ENCODE peak calls at places on chromosomes 11 and 22, in four cellular contexts. One of them, this sample, is unnamed.

GRCh38 chr11:132228756-132229325 is 858.4 kb downstream of the NTM start:
- DNase-seq in HepG2: no peak
- DNase-seq in GM12878: no peak
- DNase-seq in K562: no peak
- DNase-seq in this sample: no peak

GRCh38 chr11:16792426-16792825 is 54.0 kb downstream of the C11orf58 start:
- DNase-seq in HepG2: no peak
- DNase-seq in GM12878: no peak
- DNase-seq in K562: no peak
- DNase-seq in this sample: no peak

GRCh38 chr22:27212617-27213177 is 555.3 kb downstream of the MIAT start:
- DNase-seq in GM12878: no peak
- DNase-seq in K562: no peak
- DNase-seq in HepG2: no peak
- DNase-seq in this sample: peak

GRCh38 chr11:110123003-110123402 is 29.8 kb downstream of the ZC3H12C start:
- DNase-seq in HepG2: no peak
- DNase-seq in K562: no peak
- DNase-seq in GM12878: no peak
- DNase-seq in this sample: no peak

GRCh38 chr11:34261095-34261494 is 96.7 kb downstream of the ABTB2 start:
- DNase-seq in HepG2: peak
- DNase-seq in K562: no peak
- DNase-seq in GM12878: no peak
- DNase-seq in this sample: no peak

GRCh38 chr11:17263803-17264202 is 12.7 kb upstream of the NUCB2 start:
- DNase-seq in GM12878: no peak
- DNase-seq in K562: no peak
- DNase-seq in HepG2: no peak
- DNase-seq in this sample: no peak

GRCh38 chr11:76030973-76031590 is 175.2 kb downstream of the WNT11 start:
- DNase-seq in HepG2: no peak
- DNase-seq in K562: no peak
- DNase-seq in GM12878: no peak
- DNase-seq in this sample: no peak

GRCh38 chr11:20276661-20277000 is 86.9 kb upstream of the HTATIP2 start:
- DNase-seq in GM12878: no peak
- DNase-seq in K562: no peak
- DNase-seq in HepG2: no peak
- DNase-seq in this sample: no peak

GRCh38 chr11:36818410-36818809 is 220.4 kb upstream of the RAG2 start:
- DNase-seq in HepG2: no peak
- DNase-seq in K562: no peak
- DNase-seq in GM12878: no peak
- DNase-seq in this sample: no peak

GRCh38 chr22:39745789-39746188 is 147.8 kb downstream of the ENTHD1 start:
- DNase-seq in K562: no peak
- DNase-seq in GM12878: peak
- DNase-seq in HepG2: no peak
- DNase-seq in this sample: no peak

GRCh38 chr11:5367461-5368074 is 16.0 kb upstream of the OR51M1 start:
- DNase-seq in GM12878: no peak
- DNase-seq in HepG2: no peak
- DNase-seq in K562: no peak
- DNase-seq in this sample: no peak

GRCh38 chr22:27105142-27106025 is 448.0 kb downstream of the MIAT start:
- DNase-seq in K562: no peak
- DNase-seq in HepG2: no peak
- DNase-seq in GM12878: no peak
- DNase-seq in this sample: no peak

GRCh38 chr22:37607010-37607911 is 1.4 kb upstream of the GGA1 start:
- DNase-seq in GM12878: peak
- DNase-seq in K562: peak
- DNase-seq in HepG2: peak
- DNase-seq in this sample: peak

GRCh38 chr22:20604776-20605221 is 97.4 kb downstream of the MED15 start:
- DNase-seq in HepG2: peak
- DNase-seq in K562: peak
- DNase-seq in GM12878: no peak
- DNase-seq in this sample: no peak

GRCh38 chr11:57491371-57492061 is 24.0 kb downstream of the SLC43A1 start:
- DNase-seq in GM12878: no peak
- DNase-seq in K562: peak
- DNase-seq in HepG2: peak
- DNase-seq in this sample: peak

GRCh38 chr11:40274017-40274416 is 1185.4 kb downstream of the LRRC4C start:
- DNase-seq in K562: no peak
- DNase-seq in HepG2: no peak
- DNase-seq in GM12878: no peak
- DNase-seq in this sample: no peak

GRCh38 chr11:41612415-41612814 is 153.0 kb upstream of the LRRC4C start:
- DNase-seq in K562: no peak
- DNase-seq in HepG2: no peak
- DNase-seq in GM12878: no peak
- DNase-seq in this sample: no peak

GRCh38 chr11:64372802-64373597 is 14.0 kb downstream of the RPS6KA4 start:
- DNase-seq in GM12878: no peak
- DNase-seq in HepG2: peak
- DNase-seq in K562: peak
- DNase-seq in this sample: peak

GRCh38 chr11:91160661-91161060 is 937.8 kb upstream of the CHORDC1 start:
- DNase-seq in HepG2: no peak
- DNase-seq in K562: no peak
- DNase-seq in GM12878: no peak
- DNase-seq in this sample: no peak

GRCh38 chr11:64360403-64360980 is 1.5 kb downstream of the RPS6KA4 start:
- DNase-seq in HepG2: no peak
- DNase-seq in GM12878: no peak
- DNase-seq in K562: no peak
- DNase-seq in this sample: no peak

GRCh38 chr11:6667733-6668374 is 12.2 kb upstream of the DCHS1 start:
- DNase-seq in HepG2: peak
- DNase-seq in K562: peak
- DNase-seq in GM12878: peak
- DNase-seq in this sample: no peak

GRCh38 chr11:118605116-118605867 is 2.1 kb upstream of the PHLDB1 start:
- DNase-seq in K562: peak
- DNase-seq in GM12878: no peak
- DNase-seq in HepG2: peak
- DNase-seq in this sample: no peak

GRCh38 chr11:47861762-47862161 is 13.6 kb upstream of the NUP160 start:
- DNase-seq in HepG2: no peak
- DNase-seq in GM12878: no peak
- DNase-seq in K562: no peak
- DNase-seq in this sample: peak

GRCh38 chr11:10694481-10695239 is 1.1 kb upstream of the IRAG1 start:
- DNase-seq in GM12878: no peak
- DNase-seq in HepG2: no peak
- DNase-seq in K562: no peak
- DNase-seq in this sample: no peak

GRCh38 chr22:45199723-45200122 is 36.0 kb downstream of the NUP50 start:
- DNase-seq in GM12878: no peak
- DNase-seq in K562: no peak
- DNase-seq in HepG2: no peak
- DNase-seq in this sample: no peak

GRCh38 chr11:11427185-11427944 is 74.3 kb upstream of the CSNK2A3 start:
- DNase-seq in HepG2: no peak
- DNase-seq in K562: peak
- DNase-seq in GM12878: no peak
- DNase-seq in this sample: no peak

GRCh38 chr22:50208939-50209892 is 8.4 kb downstream of the SELENOO start:
- DNase-seq in K562: no peak
- DNase-seq in GM12878: no peak
- DNase-seq in HepG2: no peak
- DNase-seq in this sample: no peak

GRCh38 chr22:30385913-30386312 is 1.3 kb downstream of the RNF215 start:
- DNase-seq in HepG2: no peak
- DNase-seq in K562: no peak
- DNase-seq in GM12878: no peak
- DNase-seq in this sample: no peak

GRCh38 chr22:38799265-38800002 is 5.5 kb upstream of the DNAL4 start:
- DNase-seq in HepG2: no peak
- DNase-seq in GM12878: no peak
- DNase-seq in K562: no peak
- DNase-seq in this sample: no peak

GRCh38 chr11:68455485-68455884 is 5.1 kb upstream of the PPP6R3 start:
- DNase-seq in GM12878: no peak
- DNase-seq in HepG2: no peak
- DNase-seq in K562: no peak
- DNase-seq in this sample: no peak

GRCh38 chr11:80727315-80727714 is 1286.5 kb upstream of the TENM4 start:
- DNase-seq in GM12878: peak
- DNase-seq in K562: no peak
- DNase-seq in HepG2: peak
- DNase-seq in this sample: no peak

GRCh38 chr22:21970037-21970799 is 12.4 kb downstream of the TOP3B start:
- DNase-seq in GM12878: no peak
- DNase-seq in K562: no peak
- DNase-seq in HepG2: no peak
- DNase-seq in this sample: no peak

GRCh38 chr11:84465040-84465439 is 1162.1 kb downstream of the DLG2 start:
- DNase-seq in K562: no peak
- DNase-seq in HepG2: no peak
- DNase-seq in GM12878: no peak
- DNase-seq in this sample: no peak

GRCh38 chr11:134579709-134580634 is 167.9 kb upstream of the B3GAT1 start:
- DNase-seq in HepG2: no peak
- DNase-seq in GM12878: no peak
- DNase-seq in K562: no peak
- DNase-seq in this sample: no peak

GRCh38 chr22:49628351-49629023 is 199.2 kb downstream of the BRD1 start:
- DNase-seq in GM12878: no peak
- DNase-seq in HepG2: no peak
- DNase-seq in K562: no peak
- DNase-seq in this sample: no peak

GRCh38 chr11:44979536-44980399 is 29.1 kb upstream of the TP53I11 start:
- DNase-seq in K562: no peak
- DNase-seq in GM12878: no peak
- DNase-seq in HepG2: no peak
- DNase-seq in this sample: peak

GRCh38 chr22:47018010-47018910 is 255.8 kb downstream of the TBC1D22A start:
- DNase-seq in GM12878: no peak
- DNase-seq in HepG2: no peak
- DNase-seq in K562: no peak
- DNase-seq in this sample: no peak
- TF ChIP-seq CHD4 in GM12878: no peak
- TF ChIP-seq CHD4 in HepG2: no peak
- TF ChIP-seq CHD4 in K562: no peak
- TF ChIP-seq CHD4 in this sample: no peak

GRCh38 chr22:18031670-18032454 is 7.5 kb upstream of the MICAL3 start:
- DNase-seq in GM12878: no peak
- DNase-seq in HepG2: no peak
- DNase-seq in K562: no peak
- DNase-seq in this sample: peak
- TF ChIP-seq CHD4 in GM12878: no peak
- TF ChIP-seq CHD4 in HepG2: no peak
- TF ChIP-seq CHD4 in K562: no peak
- TF ChIP-seq CHD4 in this sample: no peak

DNA sequence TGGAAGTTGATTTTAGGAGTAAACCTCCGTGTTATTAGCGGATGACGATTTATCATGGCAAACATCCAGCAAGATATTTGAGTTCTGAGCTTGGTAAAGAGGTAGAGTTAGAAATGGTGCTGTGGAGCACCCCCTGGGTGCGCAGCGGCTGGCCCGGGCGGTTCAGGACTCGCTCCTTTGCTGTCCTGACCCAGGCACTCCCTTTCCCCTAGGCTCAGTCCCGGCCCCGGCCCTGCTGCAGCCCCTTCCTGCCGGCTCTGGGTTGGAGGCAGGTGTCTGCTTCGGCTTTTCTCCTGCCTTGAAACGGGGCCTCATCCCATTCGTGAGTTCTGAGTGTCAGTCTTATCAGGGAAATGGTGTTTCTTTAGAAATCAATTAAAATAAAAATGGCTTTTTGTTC is 33.4 kb downstream of the AP2A2 start:
- DNase-seq in HepG2: no peak
- DNase-seq in K562: no peak
- DNase-seq in GM12878: no peak
- DNase-seq in this sample: no peak
- TF ChIP-seq CHD4 in HepG2: no peak
- TF ChIP-seq CHD4 in K562: no peak
- TF ChIP-seq CHD4 in GM12878: no peak
- TF ChIP-seq CHD4 in this sample: no peak

GRCh38 chr11:61701298-61701993 is 21.3 kb downstream of the DAGLA start:
- DNase-seq in GM12878: no peak
- DNase-seq in K562: peak
- DNase-seq in HepG2: peak
- DNase-seq in this sample: peak
- TF ChIP-seq CHD4 in GM12878: no peak
- TF ChIP-seq CHD4 in K562: no peak
- TF ChIP-seq CHD4 in HepG2: no peak
- TF ChIP-seq CHD4 in this sample: no peak

DNA sequence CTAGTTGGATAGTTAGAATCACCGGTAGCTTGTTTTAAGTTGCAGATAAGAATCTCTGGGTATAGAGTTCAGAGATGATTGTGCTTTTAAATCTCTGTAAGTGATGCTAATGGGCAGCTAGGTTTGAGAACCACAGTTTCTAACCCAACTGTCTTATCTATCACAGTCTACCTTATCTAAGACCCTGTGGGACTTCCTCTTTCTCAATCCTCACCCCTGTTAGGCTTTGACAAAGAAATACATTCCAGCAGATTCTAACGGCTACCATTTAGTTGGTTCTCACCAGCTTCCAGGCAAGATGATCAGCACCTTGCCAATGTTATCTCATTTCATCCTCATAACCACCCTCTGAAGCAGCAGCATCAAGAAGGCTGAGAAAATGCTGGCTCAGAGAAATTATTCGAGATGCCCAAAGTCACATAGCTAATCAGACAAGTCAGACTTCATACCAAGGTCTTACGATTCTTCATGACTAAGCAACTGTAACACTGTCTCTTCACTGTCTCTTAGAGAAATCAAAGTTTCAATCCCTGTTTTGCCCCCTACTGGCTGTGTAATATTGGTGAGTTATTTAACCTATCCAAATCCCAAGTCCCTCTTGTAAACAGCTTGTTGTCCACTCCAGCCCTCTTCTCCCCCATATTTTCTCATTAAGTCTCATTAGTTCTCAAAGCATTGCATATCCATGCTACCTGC is 192.4 kb upstream of the API5 start:
- DNase-seq in GM12878: no peak
- DNase-seq in K562: no peak
- DNase-seq in HepG2: no peak
- DNase-seq in this sample: no peak
- TF ChIP-seq CHD4 in GM12878: no peak
- TF ChIP-seq CHD4 in K562: no peak
- TF ChIP-seq CHD4 in HepG2: no peak
- TF ChIP-seq CHD4 in this sample: no peak

DNA sequence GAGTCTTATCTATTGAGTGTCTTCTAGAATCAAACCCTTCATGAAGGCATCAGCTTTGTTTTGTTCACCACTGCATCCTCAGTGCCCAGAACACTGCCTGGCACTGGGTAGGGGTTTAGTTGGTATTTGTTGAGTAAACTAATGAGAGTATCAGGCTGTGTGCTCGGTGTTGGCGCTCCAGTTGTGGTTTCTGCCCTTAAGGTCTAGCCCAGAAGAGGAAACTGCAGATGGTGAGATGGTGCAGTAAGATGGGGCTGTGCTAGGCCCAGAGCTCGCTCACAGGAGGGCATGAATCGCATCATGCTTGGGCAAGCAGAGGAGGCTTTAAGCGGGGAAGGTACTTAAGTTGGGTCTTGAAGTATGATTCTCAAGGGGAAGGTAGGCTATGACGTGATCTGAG is 97.2 kb downstream of the FBXO7 start:
- DNase-seq in HepG2: no peak
- DNase-seq in K562: no peak
- DNase-seq in GM12878: no peak
- DNase-seq in this sample: no peak
- TF ChIP-seq CHD4 in HepG2: no peak
- TF ChIP-seq CHD4 in K562: no peak
- TF ChIP-seq CHD4 in GM12878: no peak
- TF ChIP-seq CHD4 in this sample: no peak

This sample was measured in A549.